ENCODE peak calls at places on chromosomes 11 and 22, in seven cellular contexts. One of them, this sample, is unnamed. For H3K27me3 and H3K4me1, the result is how much of the 10 kb centered on the place peaks cover.

GRCh38 chr22:44580756-44581435 is 82.9 kb upstream of the RTL6 start:
- DNase-seq in psoas muscle: no peak
- DNase-seq in HCT116: no peak
- DNase-seq in GM12878: no peak
- DNase-seq in MM.1S: no peak
- DNase-seq in GM23338: no peak
- DNase-seq in cardiac muscle cell: no peak
- DNase-seq in this sample: no peak

GRCh38 chr11:71302911-71303310 is 50.5 kb upstream of the SHANK2 start:
- DNase-seq in cardiac muscle cell: no peak
- DNase-seq in psoas muscle: no peak
- DNase-seq in GM12878: no peak
- DNase-seq in GM23338: peak
- DNase-seq in HCT116: no peak
- DNase-seq in MM.1S: no peak
- DNase-seq in this sample: no peak

GRCh38 chr11:43947003-43947500 is 4.6 kb downstream of the C11orf96 start:
- DNase-seq in HCT116: peak
- DNase-seq in cardiac muscle cell: peak
- DNase-seq in psoas muscle: no peak
- DNase-seq in GM12878: no peak
- DNase-seq in MM.1S: peak
- DNase-seq in GM23338: peak
- DNase-seq in this sample: peak

GRCh38 chr11:82864268-82864667 is 36.0 kb downstream of the PRCP start:
- DNase-seq in GM12878: no peak
- DNase-seq in psoas muscle: peak
- DNase-seq in GM23338: peak
- DNase-seq in MM.1S: peak
- DNase-seq in HCT116: peak
- DNase-seq in cardiac muscle cell: peak
- DNase-seq in this sample: peak

GRCh38 chr22:45235101-45235777 is 5.5 kb downstream of the KIAA0930 start:
- DNase-seq in GM23338: no peak
- DNase-seq in HCT116: no peak
- DNase-seq in cardiac muscle cell: no peak
- DNase-seq in psoas muscle: no peak
- DNase-seq in MM.1S: peak
- DNase-seq in GM12878: peak
- DNase-seq in this sample: no peak

GRCh38 chr11:22392561-22392960 is 54.4 kb downstream of the SLC17A6 start:
- DNase-seq in psoas muscle: no peak
- DNase-seq in GM23338: no peak
- DNase-seq in GM12878: no peak
- DNase-seq in MM.1S: no peak
- DNase-seq in cardiac muscle cell: peak
- DNase-seq in HCT116: no peak
- DNase-seq in this sample: no peak

GRCh38 chr11:104663190-104664140 is 234.8 kb downstream of the CASP12 start:
- DNase-seq in cardiac muscle cell: peak
- DNase-seq in GM23338: no peak
- DNase-seq in GM12878: no peak
- DNase-seq in psoas muscle: no peak
- DNase-seq in MM.1S: no peak
- DNase-seq in HCT116: no peak
- DNase-seq in this sample: no peak

GRCh38 chr11:103110406-103110805 is 1.2 kb downstream of the DYNC2H1 start:
- DNase-seq in MM.1S: no peak
- DNase-seq in cardiac muscle cell: peak
- DNase-seq in HCT116: no peak
- DNase-seq in psoas muscle: no peak
- DNase-seq in GM12878: no peak
- DNase-seq in GM23338: no peak
- DNase-seq in this sample: no peak

GRCh38 chr11:9825315-9825714 is 161.4 kb downstream of the SWAP70 start:
- DNase-seq in HCT116: no peak
- DNase-seq in MM.1S: no peak
- DNase-seq in cardiac muscle cell: peak
- DNase-seq in GM23338: no peak
- DNase-seq in GM12878: no peak
- DNase-seq in psoas muscle: no peak
- DNase-seq in this sample: no peak

GRCh38 chr11:130434521-130435223 is 6.3 kb upstream of the ADAMTS8 start:
- DNase-seq in GM23338: peak
- DNase-seq in cardiac muscle cell: peak
- DNase-seq in psoas muscle: peak
- DNase-seq in MM.1S: peak
- DNase-seq in GM12878: peak
- DNase-seq in HCT116: peak
- DNase-seq in this sample: peak

GRCh38 chr11:114088836-114089235 is 29.3 kb downstream of the ZBTB16 start:
- DNase-seq in HCT116: no peak
- DNase-seq in psoas muscle: peak
- DNase-seq in MM.1S: no peak
- DNase-seq in GM12878: no peak
- DNase-seq in GM23338: no peak
- DNase-seq in cardiac muscle cell: no peak
- DNase-seq in this sample: no peak

GRCh38 chr11:78161937-78162336 is 22.5 kb upstream of the ALG8 start:
- DNase-seq in HCT116: no peak
- DNase-seq in MM.1S: no peak
- DNase-seq in cardiac muscle cell: peak
- DNase-seq in GM12878: no peak
- DNase-seq in psoas muscle: no peak
- DNase-seq in GM23338: no peak
- DNase-seq in this sample: peak

GRCh38 chr11:91164452-91164822 is 941.6 kb upstream of the CHORDC1 start:
- DNase-seq in GM12878: no peak
- DNase-seq in MM.1S: no peak
- DNase-seq in HCT116: no peak
- DNase-seq in GM23338: no peak
- DNase-seq in cardiac muscle cell: no peak
- DNase-seq in psoas muscle: no peak
- DNase-seq in this sample: no peak

GRCh38 chr11:78659326-78660319 is 85.0 kb upstream of the NARS2 start:
- DNase-seq in MM.1S: no peak
- DNase-seq in cardiac muscle cell: no peak
- DNase-seq in GM12878: no peak
- DNase-seq in HCT116: no peak
- DNase-seq in GM23338: no peak
- DNase-seq in psoas muscle: no peak
- DNase-seq in this sample: no peak

GRCh38 chr11:46336781-46337180 is 10.5 kb upstream of the DGKZ start:
- DNase-seq in cardiac muscle cell: peak
- DNase-seq in HCT116: no peak
- DNase-seq in GM12878: no peak
- DNase-seq in MM.1S: no peak
- DNase-seq in psoas muscle: no peak
- DNase-seq in GM23338: no peak
- DNase-seq in this sample: no peak

GRCh38 chr11:99814738-99815137 is 794.0 kb downstream of the CNTN5 start:
- DNase-seq in GM23338: peak
- DNase-seq in GM12878: no peak
- DNase-seq in psoas muscle: no peak
- DNase-seq in MM.1S: no peak
- DNase-seq in HCT116: no peak
- DNase-seq in cardiac muscle cell: no peak
- DNase-seq in this sample: no peak

GRCh38 chr22:45280583-45280972 is 4.2 kb upstream of the UPK3A start:
- DNase-seq in HCT116: no peak
- DNase-seq in MM.1S: no peak
- DNase-seq in GM12878: no peak
- DNase-seq in cardiac muscle cell: no peak
- DNase-seq in GM23338: no peak
- DNase-seq in psoas muscle: no peak
- DNase-seq in this sample: no peak

GRCh38 chr11:8230178-8230859 is 33.4 kb downstream of the LMO1 start:
- DNase-seq in cardiac muscle cell: no peak
- DNase-seq in psoas muscle: no peak
- DNase-seq in MM.1S: no peak
- DNase-seq in GM12878: no peak
- DNase-seq in GM23338: peak
- DNase-seq in HCT116: no peak
- DNase-seq in this sample: no peak

GRCh38 chr22:44526431-44527115 is 28.5 kb upstream of the RTL6 start:
- DNase-seq in GM23338: no peak
- DNase-seq in MM.1S: no peak
- DNase-seq in GM12878: no peak
- DNase-seq in cardiac muscle cell: no peak
- DNase-seq in HCT116: no peak
- DNase-seq in psoas muscle: no peak
- DNase-seq in this sample: no peak

GRCh38 chr11:44799036-44799435 is 72.3 kb downstream of the TSPAN18 start:
- DNase-seq in HCT116: no peak
- DNase-seq in MM.1S: no peak
- DNase-seq in cardiac muscle cell: no peak
- DNase-seq in psoas muscle: no peak
- DNase-seq in GM23338: no peak
- DNase-seq in GM12878: no peak
- DNase-seq in this sample: no peak

GRCh38 chr22:40175571-40176105 is 2.1 kb upstream of the TNRC6B start:
- DNase-seq in psoas muscle: no peak
- DNase-seq in GM23338: no peak
- DNase-seq in MM.1S: no peak
- DNase-seq in cardiac muscle cell: no peak
- DNase-seq in GM12878: no peak
- DNase-seq in HCT116: no peak
- DNase-seq in this sample: no peak

GRCh38 chr22:50118129-50118528 is 28.3 kb downstream of the MOV10L1 start:
- DNase-seq in cardiac muscle cell: peak
- DNase-seq in psoas muscle: no peak
- DNase-seq in HCT116: no peak
- DNase-seq in GM12878: no peak
- DNase-seq in MM.1S: no peak
- DNase-seq in GM23338: no peak
- DNase-seq in this sample: no peak

GRCh38 chr22:50117168-50117762 is 27.5 kb downstream of the MOV10L1 start:
- DNase-seq in GM12878: no peak
- DNase-seq in cardiac muscle cell: no peak
- DNase-seq in GM23338: no peak
- DNase-seq in HCT116: no peak
- DNase-seq in MM.1S: no peak
- DNase-seq in psoas muscle: no peak
- DNase-seq in this sample: no peak

GRCh38 chr22:50118557-50119168 is 28.9 kb downstream of the MOV10L1 start:
- DNase-seq in HCT116: no peak
- DNase-seq in psoas muscle: no peak
- DNase-seq in GM12878: no peak
- DNase-seq in MM.1S: no peak
- DNase-seq in cardiac muscle cell: peak
- DNase-seq in GM23338: no peak
- DNase-seq in this sample: peak

GRCh38 chr22:50114221-50114981 is 24.6 kb downstream of the MOV10L1 start:
- DNase-seq in cardiac muscle cell: peak
- DNase-seq in GM12878: no peak
- DNase-seq in psoas muscle: no peak
- DNase-seq in MM.1S: no peak
- DNase-seq in HCT116: no peak
- DNase-seq in GM23338: no peak
- DNase-seq in this sample: no peak

GRCh38 chr22:50115693-50116092 is 25.9 kb downstream of the MOV10L1 start:
- DNase-seq in psoas muscle: no peak
- DNase-seq in GM23338: no peak
- DNase-seq in HCT116: no peak
- DNase-seq in GM12878: no peak
- DNase-seq in cardiac muscle cell: peak
- DNase-seq in MM.1S: no peak
- DNase-seq in this sample: no peak
- H3K27me3 ChIP-seq in psoas muscle: under half
- H3K27me3 ChIP-seq in GM23338: under half
- H3K27me3 ChIP-seq in HCT116: under half
- H3K27me3 ChIP-seq in GM12878: under half
- H3K27me3 ChIP-seq in cardiac muscle cell: under half
- H3K27me3 ChIP-seq in MM.1S: half or more
- H3K27me3 ChIP-seq in this sample: under half

GRCh38 chr11:64638017-64638664 is 47.1 kb downstream of the SLC22A12 start:
- DNase-seq in cardiac muscle cell: peak
- DNase-seq in MM.1S: no peak
- DNase-seq in GM12878: no peak
- DNase-seq in psoas muscle: no peak
- DNase-seq in GM23338: peak
- DNase-seq in HCT116: no peak
- DNase-seq in this sample: peak

GRCh38 chr11:64639885-64640284 is 48.9 kb downstream of the SLC22A12 start:
- DNase-seq in HCT116: no peak
- DNase-seq in GM12878: no peak
- DNase-seq in cardiac muscle cell: no peak
- DNase-seq in GM23338: no peak
- DNase-seq in psoas muscle: no peak
- DNase-seq in MM.1S: no peak
- DNase-seq in this sample: no peak

GRCh38 chr11:64638829-64639228 is 47.8 kb downstream of the SLC22A12 start:
- DNase-seq in HCT116: no peak
- DNase-seq in cardiac muscle cell: no peak
- DNase-seq in psoas muscle: no peak
- DNase-seq in MM.1S: no peak
- DNase-seq in GM23338: no peak
- DNase-seq in GM12878: no peak
- DNase-seq in this sample: no peak

GRCh38 chr11:64633555-64634159 is 42.6 kb downstream of the SLC22A12 start:
- DNase-seq in GM23338: no peak
- DNase-seq in psoas muscle: no peak
- DNase-seq in GM12878: no peak
- DNase-seq in MM.1S: no peak
- DNase-seq in HCT116: no peak
- DNase-seq in cardiac muscle cell: no peak
- DNase-seq in this sample: no peak

GRCh38 chr11:64637346-64638016 is 46.5 kb downstream of the SLC22A12 start:
- DNase-seq in HCT116: no peak
- DNase-seq in GM12878: no peak
- DNase-seq in MM.1S: no peak
- DNase-seq in psoas muscle: no peak
- DNase-seq in cardiac muscle cell: no peak
- DNase-seq in GM23338: no peak
- DNase-seq in this sample: peak
- H3K4me1 ChIP-seq in HCT116: under half
- H3K4me1 ChIP-seq in GM12878: under half
- H3K4me1 ChIP-seq in MM.1S: under half
- H3K4me1 ChIP-seq in psoas muscle: under half
- H3K4me1 ChIP-seq in cardiac muscle cell: under half
- H3K4me1 ChIP-seq in GM23338: under half
- H3K4me1 ChIP-seq in this sample: under half

GRCh38 chr22:27982630-27983180 is 63.6 kb upstream of the PITPNB start:
- DNase-seq in HCT116: no peak
- DNase-seq in GM12878: no peak
- DNase-seq in cardiac muscle cell: no peak
- DNase-seq in MM.1S: no peak
- DNase-seq in GM23338: no peak
- DNase-seq in psoas muscle: no peak
- DNase-seq in this sample: no peak
- H3K27me3 ChIP-seq in HCT116: under half
- H3K27me3 ChIP-seq in GM12878: under half
- H3K27me3 ChIP-seq in cardiac muscle cell: under half
- H3K27me3 ChIP-seq in MM.1S: under half
- H3K27me3 ChIP-seq in GM23338: under half
- H3K27me3 ChIP-seq in psoas muscle: under half
- H3K27me3 ChIP-seq in this sample: under half

DNA sequence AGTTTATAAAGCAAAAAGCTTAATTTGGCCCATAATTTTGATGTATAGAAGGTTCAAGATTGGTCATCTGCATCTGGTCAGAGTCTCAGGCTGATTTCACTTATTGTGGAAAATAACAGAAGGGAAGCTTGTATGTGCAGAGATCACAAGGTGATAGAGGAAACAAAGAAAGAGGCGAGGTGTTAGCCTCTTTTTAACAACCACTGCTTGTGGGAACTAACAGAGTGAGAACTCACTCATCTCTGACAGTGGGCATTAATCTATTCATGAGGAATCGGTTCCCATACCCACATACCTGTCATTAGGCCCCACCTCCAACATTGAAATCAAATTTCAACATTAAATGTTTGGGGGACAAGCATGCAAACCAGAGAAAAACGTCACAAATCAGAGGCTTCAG is 250.3 kb downstream of the GRM5 start:
- DNase-seq in cardiac muscle cell: no peak
- DNase-seq in GM23338: no peak
- DNase-seq in psoas muscle: no peak
- DNase-seq in HCT116: no peak
- DNase-seq in GM12878: no peak
- DNase-seq in MM.1S: no peak
- DNase-seq in this sample: no peak
- H3K4me1 ChIP-seq in cardiac muscle cell: under half
- H3K4me1 ChIP-seq in GM23338: under half
- H3K4me1 ChIP-seq in psoas muscle: under half
- H3K4me1 ChIP-seq in HCT116: under half
- H3K4me1 ChIP-seq in GM12878: under half
- H3K4me1 ChIP-seq in MM.1S: under half
- H3K4me1 ChIP-seq in this sample: under half

This sample was measured in right cardiac atrium.